ENCODE peak calls at places on chromosomes 2 and 18, in ten cellular contexts. K, V, I, Y, W, M, G, N, U and B are unnamed samples.

GRCh38 chr2:239930378-239930777 is 94.8 kb downstream of the NDUFA10 start:
- DNase-seq in K (peak; percentile 2), V (no peak), I (peak; percentile 24), Y (no peak), W (no peak), M (peak; percentile 54), G (no peak), N (no peak), U (peak; percentile 55), B (no peak)

GRCh38 chr2:237243487-237243886 is 157.8 kb downstream of the COPS8 start:
- DNase-seq in K (no peak), V (no peak), I (no peak), Y (no peak), W (no peak), M (no peak), G (no peak), N (no peak), U (no peak), B (no peak)

GRCh38 chr18:13222371-13223281 is 4.1 kb downstream of the LDLRAD4 start:
- DNase-seq in K (peak; percentile 78), V (peak; percentile 52), I (peak; percentile 77), Y (peak; percentile 78), W (no peak), M (peak; percentile 95), G (no peak), N (peak; percentile 37), U (peak; percentile 74), B (no peak)

GRCh38 chr18:32906506-32907214 is 133.8 kb upstream of the KLHL14 start:
- DNase-seq in K (no peak), V (no peak), I (no peak), Y (no peak), W (no peak), M (no peak), G (no peak), N (no peak), U (no peak), B (no peak)

GRCh38 chr2:37005118-37005868 is 39.0 kb upstream of the STRN start:
- DNase-seq in K (no peak), V (no peak), I (no peak), Y (no peak), W (peak; percentile 58), M (no peak), G (peak; percentile 40), N (peak; percentile 23), U (no peak), B (no peak)

GRCh38 chr2:130720528-130720927 is 8.3 kb upstream of the GPR148 start:
- DNase-seq in K (no peak), V (no peak), I (no peak), Y (no peak), W (no peak), M (no peak), G (no peak), N (no peak), U (no peak), B (no peak)

GRCh38 chr18:58024139-58024538 is 19.9 kb upstream of the NEDD4L start:
- DNase-seq in K (no peak), V (no peak), I (no peak), Y (no peak), W (no peak), M (no peak), G (no peak), N (no peak), U (no peak), B (no peak)

GRCh38 chr18:58288922-58289797 is 245.1 kb downstream of the NEDD4L start:
- DNase-seq in K (no peak), V (no peak), I (no peak), Y (no peak), W (peak; percentile 68), M (no peak), G (no peak), N (peak; percentile 65), U (no peak), B (no peak)

GRCh38 chr2:234290671-234291070 is 206.2 kb downstream of the ARL4C start:
- DNase-seq in K (no peak), V (peak; percentile 35), I (peak; percentile 41), Y (peak; percentile 36), W (peak; percentile 20), M (peak; percentile 72), G (no peak), N (no peak), U (no peak), B (no peak)

GRCh38 chr2:98607741-98608117 is 583 bp downstream of the COA5 start:
- DNase-seq in K (no peak), V (no peak), I (no peak), Y (no peak), W (no peak), M (no peak), G (no peak), N (peak; percentile 10), U (no peak), B (no peak)

GRCh38 chr2:98608962-98609604 is 694 bp downstream of the UNC50 start:
- DNase-seq in K (no peak), V (peak; percentile 41), I (no peak), Y (no peak), W (peak; percentile 55), M (no peak), G (peak; percentile 7), N (peak; percentile 58), U (peak; percentile 74), B (peak; percentile 54)

GRCh38 chr2:98607104-98607503 is 1.2 kb downstream of the COA5 start:
- DNase-seq in K (no peak), V (no peak), I (no peak), Y (no peak), W (no peak), M (no peak), G (no peak), N (no peak), U (no peak), B (no peak)

GRCh38 chr2:98606431-98606830 is 1.9 kb downstream of the COA5 start:
- DNase-seq in K (no peak), V (no peak), I (no peak), Y (no peak), W (no peak), M (no peak), G (no peak), N (no peak), U (no peak), B (no peak)

GRCh38 chr2:98608118-98608961 is at the start of the genes COA5 and UNC50:
- DNase-seq in K (peak; percentile 93), V (peak; percentile 93), I (peak; percentile 89), Y (peak; percentile 93), W (peak; percentile 92), M (peak; percentile 94), G (peak; percentile 94), N (peak; percentile 91), U (peak; percentile 96), B (peak; percentile 91)
- H3K4me3 ChIP-seq in K (peak within 1 kb of the TSS; percentile 99), V (peak within 1 kb of the TSS; percentile 90), I (peak within 1 kb of the TSS; percentile 99), Y (peak within 1 kb of the TSS; percentile 79), W (peak within 1 kb of the TSS; percentile 98), M (peak within 1 kb of the TSS; percentile 91), G (peak within 1 kb of the TSS; percentile 82), N (peak within 1 kb of the TSS; percentile 93), U (peak within 1 kb of the TSS; percentile 98), B (peak within 1 kb of the TSS; percentile 95)

DNA sequence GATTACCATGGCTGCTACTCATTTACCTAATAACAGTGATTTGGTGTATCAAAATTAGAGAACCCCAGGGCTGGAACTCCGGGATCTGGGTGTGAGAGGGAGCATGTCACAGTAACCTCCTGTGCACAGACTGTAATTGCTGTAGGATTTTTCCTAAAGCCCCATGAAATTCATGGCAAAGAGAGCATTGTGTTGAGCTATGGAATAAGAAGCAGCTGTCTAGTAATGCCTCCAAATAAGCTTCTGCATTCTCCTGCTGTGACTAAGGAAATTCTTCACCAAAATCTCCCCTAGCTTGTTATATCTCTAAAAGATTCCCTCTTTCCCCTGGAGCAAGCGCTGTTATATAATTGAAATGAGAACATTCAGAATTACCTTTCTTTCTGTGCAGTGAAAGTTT is 158.1 kb upstream of the SPATS2L start:
- DNase-seq in K (no peak), V (no peak), I (no peak), Y (no peak), W (no peak), M (no peak), G (no peak), N (peak; percentile 17), U (no peak), B (no peak)
- H3K4me1 ChIP-seq in K (no peaks in the 10 kb centered on the region), V (no peaks in the 10 kb centered on the region), I (no peaks in the 10 kb centered on the region), Y (no peaks in the 10 kb centered on the region), W (no peaks in the 10 kb centered on the region), M (no peaks in the 10 kb centered on the region), G (no peaks in the 10 kb centered on the region), N (no peaks in the 10 kb centered on the region), U (no peaks in the 10 kb centered on the region), B (no peaks in the 10 kb centered on the region)

DNA sequence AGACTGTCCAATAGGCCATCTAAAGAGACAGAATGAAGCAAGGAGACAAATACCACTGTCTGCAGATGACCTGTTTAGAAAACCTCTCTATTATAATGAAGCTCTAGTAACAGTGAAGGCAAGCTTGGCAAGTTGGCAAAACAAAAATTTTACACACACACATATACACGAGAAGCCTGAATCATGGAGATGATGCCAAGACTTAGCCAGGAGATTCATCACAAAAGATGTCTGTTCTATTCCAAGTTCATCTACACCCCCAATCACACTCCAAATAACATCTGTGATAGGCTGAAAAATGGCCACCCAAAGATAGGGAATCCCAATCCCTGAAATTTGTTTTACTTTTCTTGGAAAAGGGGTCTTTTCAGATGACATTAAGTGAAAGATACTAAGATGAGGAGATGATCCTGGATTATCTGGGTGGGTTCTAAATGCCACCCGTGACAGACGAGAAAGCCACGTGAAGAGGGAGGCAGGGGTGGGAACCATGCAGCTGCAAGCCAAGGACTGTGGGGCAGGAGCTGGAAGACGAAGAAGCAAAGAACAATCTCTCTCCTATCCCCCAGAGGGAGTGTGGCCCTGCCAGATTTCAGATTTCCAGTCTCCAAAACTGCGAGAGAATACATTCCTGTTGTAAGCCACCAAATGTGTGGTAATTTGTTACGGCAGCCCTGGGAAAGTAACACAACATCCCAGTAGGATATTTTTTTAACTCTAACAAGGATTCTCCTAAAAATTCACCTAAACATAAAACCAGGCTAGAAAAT is 20.0 kb downstream of the HDLBP start:
- DNase-seq in K (no peak), V (no peak), I (no peak), Y (no peak), W (no peak), M (no peak), G (no peak), N (no peak), U (no peak), B (no peak)
- TF ChIP-seq CTCF in K (no peak), V (no peak), I (no peak), Y (no peak), W (no peak), M (no peak), G (no peak), N (no peak), U (no peak), B (no peak)

DNA sequence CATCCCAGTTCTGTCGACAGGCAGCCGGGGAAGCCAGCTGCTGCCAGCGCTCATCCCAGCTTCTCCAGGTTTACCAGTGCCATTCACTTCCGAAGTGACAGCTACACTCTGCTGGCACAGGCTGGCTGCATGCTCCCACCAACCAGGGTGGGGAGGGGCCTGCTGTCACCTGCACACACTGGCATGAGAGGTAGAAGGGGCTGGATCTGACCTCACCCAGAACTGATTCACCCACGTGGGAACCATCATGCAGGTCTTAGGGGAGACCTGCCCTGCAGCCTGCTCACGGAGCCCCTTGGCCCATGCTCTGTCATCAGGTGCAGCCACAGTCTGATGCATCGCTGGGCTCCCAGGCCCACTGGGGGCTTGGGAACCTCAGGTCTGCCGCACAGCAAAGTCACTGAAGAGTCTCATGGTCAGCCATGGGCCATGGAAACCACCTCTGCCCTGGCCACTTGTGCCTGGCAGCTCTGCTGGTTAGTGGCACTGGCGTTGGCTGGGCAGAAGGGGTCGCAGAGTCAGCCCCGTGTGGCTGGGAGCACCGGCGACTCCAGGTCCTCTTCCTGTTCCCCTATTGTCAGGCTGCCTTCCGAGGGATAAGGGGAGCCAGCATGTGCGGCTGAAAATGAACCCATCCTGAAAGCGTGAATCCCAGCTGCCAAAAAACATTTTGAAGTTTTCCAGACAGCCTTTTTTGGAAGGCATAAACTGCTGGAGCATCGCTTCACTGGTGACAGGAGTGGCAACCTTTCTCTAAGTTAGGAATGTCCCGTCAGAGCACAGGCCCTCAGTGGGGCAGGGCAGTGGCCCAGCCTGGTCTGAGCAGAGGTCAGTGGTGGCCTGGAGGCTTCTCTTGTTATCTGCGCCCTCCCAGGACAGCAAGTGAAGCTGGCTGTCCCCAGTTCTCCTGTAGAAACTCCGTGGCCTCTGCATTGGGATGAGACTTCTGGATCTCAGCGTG is 157.8 kb downstream of the SEPTIN10 start:
- DNase-seq in K (no peak), V (no peak), I (no peak), Y (no peak), W (no peak), M (peak; percentile 55), G (no peak), N (no peak), U (peak; percentile 49), B (no peak)
- H3K4me3 ChIP-seq in K (no peak overlapping the region), V (no peak overlapping the region), I (no peak overlapping the region), Y (no peak overlapping the region), W (no peak overlapping the region), M (no peak overlapping the region), G (no peak overlapping the region), N (no peak overlapping the region), U (no peak overlapping the region), B (no peak overlapping the region)